ENCODE peak calls at places on chromosomes 4 and X, in five cellular contexts. B is ascending aorta; T is CD4-positive, alpha-beta T cell; Z is PC-9; J is AG04450. E is an unnamed sample.
A peak's percentile ranks its signal among the peaks of the same experiment; 100 is the strongest.

GRCh38 chr4:128565565-128566186 is 243.8 kb upstream of the JADE1 start:
- DNase-seq in B (no peak), T (no peak), Z (no peak), J (no peak), E (peak; percentile 74)

GRCh38 chr4:19945979-19946380 is 305.7 kb upstream of the SLIT2 start:
- DNase-seq in B (no peak), T (no peak), Z (no peak), J (peak; percentile 94), E (no peak)

GRCh38 chr4:57191523-57192034 is 81.4 kb upstream of the IGFBP7 start:
- DNase-seq in B (no peak), T (no peak), Z (no peak), J (no peak), E (no peak)

GRCh38 chrX:4638036-4638435 is 924.6 kb upstream of the PRKX start:
- DNase-seq in B (no peak), T (no peak), Z (no peak), J (no peak), E (no peak)

GRCh38 chrX:136147966-136148365 is 633 bp downstream of the FHL1 start:
- DNase-seq in B (no peak), T (no peak), Z (no peak), J (no peak), E (no peak)

GRCh38 chr4:16597829-16598228 is 300.6 kb downstream of the LDB2 start:
- DNase-seq in B (no peak), T (no peak), Z (no peak), J (no peak), E (peak; percentile 22)

GRCh38 chr4:80592950-80593349 is 257.4 kb downstream of the CFAP299 start:
- DNase-seq in B (no peak), T (no peak), Z (no peak), J (no peak), E (no peak)

GRCh38 chr4:175873707-175874106 is 61.6 kb upstream of the GPM6A start:
- DNase-seq in B (no peak), T (no peak), Z (no peak), J (no peak), E (no peak)

GRCh38 chrX:140342410-140342809 is 162.5 kb downstream of the SOX3 start:
- DNase-seq in B (no peak), T (no peak), Z (no peak), J (no peak), E (no peak)

DNA sequence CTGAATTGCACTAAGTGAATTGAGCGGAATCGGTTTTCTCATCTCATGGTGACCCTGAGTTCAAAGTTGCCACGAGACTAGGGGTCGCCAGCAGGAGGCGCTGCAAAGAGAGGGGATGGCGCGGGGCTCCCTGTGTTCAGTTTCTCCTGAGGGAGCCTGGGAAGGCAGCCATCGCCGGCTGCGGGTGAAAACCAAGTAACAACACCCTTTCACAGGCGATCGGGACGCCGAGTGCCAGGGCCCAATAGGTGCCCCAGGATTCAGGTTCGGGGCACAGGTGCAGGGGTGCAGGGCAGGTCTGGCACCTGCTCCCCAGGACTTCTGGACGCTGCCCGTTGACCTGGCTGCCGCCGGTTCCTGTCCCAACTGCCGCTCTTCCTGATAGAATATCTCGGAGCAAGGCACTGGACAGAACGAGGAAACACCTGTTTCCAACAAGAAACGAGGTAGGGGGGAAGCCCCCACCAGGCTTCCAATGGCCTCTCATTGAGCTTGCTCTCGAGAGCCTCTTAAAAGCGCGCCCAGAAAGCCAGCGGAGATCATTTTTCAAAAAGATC is 1.1 kb upstream of the FGF16 start:
- DNase-seq in B (no peak), T (no peak), Z (no peak), J (no peak), E (peak; percentile 48)
- TF ChIP-seq CTCF in B (peak; percentile 32), T (no peak), Z (no peak), J (peak; percentile 30), E (peak; percentile 54)

DNA sequence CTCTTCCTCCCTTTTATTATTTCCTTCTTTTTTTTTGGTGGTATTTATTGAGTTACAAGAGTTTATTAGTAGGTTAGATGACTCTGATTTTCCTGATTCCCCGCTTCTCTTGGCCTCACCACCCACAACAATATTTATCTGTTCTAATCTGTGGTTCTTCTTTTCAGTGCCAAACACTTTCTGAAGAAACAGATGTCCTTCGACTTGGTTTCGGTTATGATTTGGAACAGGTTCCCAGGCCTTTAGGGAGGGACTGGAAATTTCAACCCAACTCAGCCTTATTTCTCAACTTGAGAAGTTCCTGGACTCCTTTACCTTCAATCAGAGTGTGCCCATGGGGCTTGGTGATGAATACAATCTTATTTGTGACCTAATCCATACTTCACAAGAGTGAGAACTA is 108.1 kb downstream of the UCHL1 start:
- DNase-seq in B (no peak), T (no peak), Z (no peak), J (no peak), E (no peak)
- TF ChIP-seq CTCF in B (no peak), T (no peak), Z (no peak), J (no peak), E (no peak)

GRCh38 chr4:152777488-152777887 is 2.0 kb downstream of the TIGD4 start:
- DNase-seq in B (no peak), T (no peak), Z (no peak), J (no peak), E (no peak)

GRCh38 chr4:152778656-152779512 is 646 bp downstream of the TIGD4 start:
- DNase-seq in B (no peak), T (peak; percentile 19), Z (no peak), J (no peak), E (peak; percentile 28)

GRCh38 chr4:152780267-152780811 is 585 bp downstream of the ARFIP1 start:
- DNase-seq in B (no peak), T (no peak), Z (no peak), J (no peak), E (peak; percentile 36)

GRCh38 chr4:152776352-152776751 is 3.2 kb downstream of the TIGD4 start:
- DNase-seq in B (no peak), T (no peak), Z (no peak), J (no peak), E (no peak)

DNA sequence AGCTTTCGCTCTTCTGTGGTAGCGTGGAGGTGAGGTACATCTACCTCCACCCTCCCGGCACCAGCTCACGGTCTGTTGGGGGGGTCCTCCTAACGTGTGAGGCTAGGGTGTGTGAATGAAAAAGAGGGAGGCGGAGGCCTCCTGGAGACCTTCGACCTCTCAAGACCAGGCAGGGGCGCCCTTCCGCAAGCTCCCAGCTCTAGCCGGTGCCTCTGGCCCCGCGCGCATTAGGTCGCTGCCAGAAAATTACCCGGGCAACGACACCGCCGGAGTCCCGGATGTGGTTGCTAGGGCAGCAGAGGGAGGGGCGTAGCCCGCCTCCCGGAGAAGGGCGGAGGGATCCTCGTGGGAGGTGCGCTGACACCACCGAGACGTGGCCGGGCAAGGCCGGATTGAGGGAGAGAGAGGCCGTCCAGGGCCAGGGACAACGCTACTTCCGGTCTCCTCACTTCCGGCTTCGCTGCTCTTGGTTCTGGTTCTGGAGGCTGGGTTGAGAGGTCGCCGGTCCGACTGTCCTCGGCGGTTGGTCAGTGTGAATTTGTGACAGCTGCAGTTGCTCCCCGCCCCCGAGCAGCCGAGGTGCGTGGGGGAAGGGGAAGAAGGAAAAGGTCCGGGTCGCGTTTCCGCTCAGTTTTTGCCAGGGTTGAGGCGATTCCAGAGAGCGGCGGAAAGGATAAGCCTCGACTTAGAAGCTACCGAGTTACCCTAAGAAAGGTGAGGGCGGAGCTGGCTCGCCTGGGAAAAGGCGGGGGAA is at the start of the genes ARFIP1 and TIGD4:
- DNase-seq in B (peak; percentile 86), T (peak; percentile 90), Z (peak; percentile 82), J (peak; percentile 91), E (peak; percentile 97)
- TF ChIP-seq CTCF in B (peak; percentile 32), T (no peak), Z (no peak), J (peak; percentile 23), E (no peak)

DNA sequence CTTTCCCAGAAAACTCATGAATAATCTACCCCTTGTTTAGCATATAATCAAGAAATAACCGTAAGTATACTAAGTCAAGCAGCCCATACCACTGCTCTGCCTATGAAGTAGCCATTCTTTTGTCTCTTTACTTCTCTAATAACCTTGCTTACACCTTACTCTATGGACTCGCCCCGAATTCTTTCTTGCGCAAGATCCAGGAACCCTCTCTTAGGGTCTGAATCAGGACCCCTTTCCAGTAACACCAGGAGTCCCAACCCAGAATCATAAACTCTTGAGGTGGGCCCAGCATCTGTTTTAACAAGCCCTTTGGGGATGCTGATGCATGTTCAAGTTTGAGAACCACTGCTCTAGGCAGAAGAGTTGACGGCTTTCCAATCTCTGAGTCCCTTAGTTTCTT is 119.6 kb downstream of the BEND2 start:
- DNase-seq in B (no peak), T (no peak), Z (no peak), J (no peak), E (no peak)
- TF ChIP-seq CTCF in B (no peak), T (no peak), Z (no peak), J (no peak), E (no peak)

GRCh38 chrX:85309717-85310116 is 65.9 kb downstream of the ZNF711 start:
- DNase-seq in B (no peak), T (no peak), Z (no peak), J (no peak), E (no peak)
- TF ChIP-seq CTCF in B (no peak), T (no peak), Z (no peak), J (no peak), E (peak; percentile 29)

DNA sequence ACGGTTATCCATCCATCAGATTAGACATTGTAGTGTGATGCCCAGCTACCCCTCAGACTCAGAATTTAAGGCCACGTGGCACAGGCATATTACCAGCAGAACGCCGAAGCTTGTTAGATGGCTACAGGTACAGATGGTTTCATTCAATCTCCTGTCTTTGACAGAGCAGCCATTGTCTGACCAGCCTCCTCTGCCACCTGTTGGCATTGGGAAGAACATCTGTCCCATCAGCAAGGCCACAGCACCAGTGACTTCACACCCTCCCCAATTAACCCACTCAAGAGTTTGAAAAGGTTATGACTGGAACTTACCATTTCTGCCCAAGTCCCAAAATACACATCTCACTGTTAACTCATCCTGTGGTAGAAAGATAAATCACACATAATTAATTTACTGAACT is 22.0 kb upstream of the PHKA2 start:
- DNase-seq in B (no peak), T (no peak), Z (peak; percentile 43), J (no peak), E (no peak)
- TF ChIP-seq CTCF in B (no peak), T (no peak), Z (peak; percentile 41), J (no peak), E (no peak)

DNA sequence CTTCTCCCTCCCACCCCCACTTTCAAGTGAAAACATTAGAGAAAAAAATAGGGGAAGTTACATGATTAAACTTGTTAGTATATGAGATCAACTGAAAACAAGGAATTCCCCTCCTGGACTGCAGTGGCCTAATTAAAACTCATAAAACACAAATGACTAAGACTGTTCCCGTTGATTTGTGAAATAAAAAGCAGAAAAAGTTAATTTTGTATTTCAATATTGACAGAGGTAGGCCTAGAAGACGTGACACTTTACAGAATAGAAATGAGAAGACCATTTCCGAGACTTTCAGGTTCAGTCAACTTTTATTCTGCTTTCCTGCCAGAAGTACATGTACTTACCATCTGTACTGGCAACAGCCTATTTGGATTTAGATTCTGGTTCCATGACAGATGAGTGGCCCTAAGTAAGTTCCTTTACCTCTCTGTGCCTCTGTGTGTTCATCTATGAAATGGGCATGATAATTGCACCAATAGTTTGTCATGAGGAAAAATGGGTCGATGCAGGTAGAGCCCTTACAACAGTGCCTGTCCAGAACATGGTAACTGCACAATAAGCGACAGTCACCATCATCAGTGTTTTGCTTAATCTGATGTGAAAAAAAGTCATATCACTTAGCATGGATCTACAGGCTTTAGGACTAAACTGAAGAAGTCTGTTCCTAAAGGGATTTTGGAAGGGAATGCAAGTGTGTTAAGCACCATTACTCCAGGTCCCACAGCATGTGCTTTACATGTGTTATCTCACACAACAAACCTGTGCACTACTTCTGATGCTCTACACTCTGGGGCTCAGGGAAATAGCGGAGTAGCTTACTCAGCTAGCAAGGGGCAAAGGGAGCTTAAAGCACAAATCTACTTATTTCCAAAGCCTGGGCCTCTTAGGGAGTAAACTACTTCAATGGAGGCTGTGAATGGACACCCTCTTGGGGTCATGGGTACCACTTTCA is 562.3 kb upstream of the DIPK2B start:
- DNase-seq in B (no peak), T (no peak), Z (no peak), J (no peak), E (no peak)
- TF ChIP-seq CTCF in B (no peak), T (no peak), Z (no peak), J (no peak), E (no peak)